ENCODE peak calls at places on chromosomes 2 and 18, in ten cellular contexts. One of them, this sample, is unnamed.

GRCh38 chr18:12891561-12891960 is 7.5 kb upstream of the PTPN2 start:
- DNase-seq in HFF-Myc: no peak
- DNase-seq in breast epithelium: no peak
- DNase-seq in choroid plexus epithelial cell: no peak
- DNase-seq in BJ: no peak
- DNase-seq in cardiac muscle cell: no peak
- DNase-seq in HCT116: no peak
- DNase-seq in astrocyte: no peak
- DNase-seq in fibroblast of pulmonary artery: no peak
- DNase-seq in A549: no peak
- DNase-seq in this sample: no peak

GRCh38 chr2:25042321-25043240 is 705 bp downstream of the EFR3B start:
- DNase-seq in HFF-Myc: no peak
- DNase-seq in breast epithelium: no peak
- DNase-seq in choroid plexus epithelial cell: peak; percentile 37
- DNase-seq in BJ: no peak
- DNase-seq in cardiac muscle cell: peak; percentile 73
- DNase-seq in HCT116: no peak
- DNase-seq in astrocyte: peak; percentile 21
- DNase-seq in fibroblast of pulmonary artery: peak; percentile 23
- DNase-seq in A549: peak; percentile 35
- DNase-seq in this sample: no peak

GRCh38 chr18:48723016-48723415 is 184.2 kb downstream of the CTIF start:
- DNase-seq in HFF-Myc: no peak
- DNase-seq in breast epithelium: no peak
- DNase-seq in choroid plexus epithelial cell: no peak
- DNase-seq in BJ: no peak
- DNase-seq in cardiac muscle cell: no peak
- DNase-seq in HCT116: no peak
- DNase-seq in astrocyte: no peak
- DNase-seq in fibroblast of pulmonary artery: no peak
- DNase-seq in A549: no peak
- DNase-seq in this sample: no peak

GRCh38 chr18:56662902-56663301 is 11.7 kb downstream of the WDR7 start:
- DNase-seq in HFF-Myc: no peak
- DNase-seq in breast epithelium: no peak
- DNase-seq in choroid plexus epithelial cell: no peak
- DNase-seq in BJ: no peak
- DNase-seq in cardiac muscle cell: no peak
- DNase-seq in HCT116: no peak
- DNase-seq in astrocyte: no peak
- DNase-seq in fibroblast of pulmonary artery: no peak
- DNase-seq in A549: no peak
- DNase-seq in this sample: no peak

GRCh38 chr2:168594778-168595177 is 138.7 kb downstream of the CERS6 start:
- DNase-seq in HFF-Myc: no peak
- DNase-seq in breast epithelium: no peak
- DNase-seq in choroid plexus epithelial cell: no peak
- DNase-seq in BJ: no peak
- DNase-seq in cardiac muscle cell: no peak
- DNase-seq in HCT116: no peak
- DNase-seq in astrocyte: no peak
- DNase-seq in fibroblast of pulmonary artery: no peak
- DNase-seq in A549: no peak
- DNase-seq in this sample: no peak

GRCh38 chr2:89775885-89776284 is 1084.4 kb downstream of the RPIA start:
- DNase-seq in HFF-Myc: no peak
- DNase-seq in breast epithelium: no peak
- DNase-seq in choroid plexus epithelial cell: no peak
- DNase-seq in BJ: no peak
- DNase-seq in cardiac muscle cell: no peak
- DNase-seq in HCT116: no peak
- DNase-seq in astrocyte: no peak
- DNase-seq in fibroblast of pulmonary artery: no peak
- DNase-seq in A549: no peak
- DNase-seq in this sample: no peak

GRCh38 chr18:42412896-42413295 is 457.9 kb downstream of the PIK3C3 start:
- DNase-seq in HFF-Myc: no peak
- DNase-seq in breast epithelium: no peak
- DNase-seq in choroid plexus epithelial cell: peak; percentile 42
- DNase-seq in BJ: no peak
- DNase-seq in cardiac muscle cell: no peak
- DNase-seq in HCT116: no peak
- DNase-seq in astrocyte: peak; percentile 65
- DNase-seq in fibroblast of pulmonary artery: peak; percentile 53
- DNase-seq in A549: no peak
- DNase-seq in this sample: no peak

GRCh38 chr2:205680067-205680466 is 2.2 kb upstream of the NRP2 start:
- DNase-seq in HFF-Myc: peak; percentile 94
- DNase-seq in breast epithelium: no peak
- DNase-seq in choroid plexus epithelial cell: peak; percentile 97
- DNase-seq in BJ: no peak
- DNase-seq in cardiac muscle cell: peak; percentile 96
- DNase-seq in HCT116: peak; percentile 89
- DNase-seq in astrocyte: peak; percentile 82
- DNase-seq in fibroblast of pulmonary artery: peak; percentile 91
- DNase-seq in A549: peak; percentile 59
- DNase-seq in this sample: no peak

GRCh38 chr2:55097462-55098410 is 47.5 kb upstream of the RTN4 start:
- DNase-seq in HFF-Myc: no peak
- DNase-seq in breast epithelium: no peak
- DNase-seq in choroid plexus epithelial cell: peak; percentile 58
- DNase-seq in BJ: no peak
- DNase-seq in cardiac muscle cell: no peak
- DNase-seq in HCT116: no peak
- DNase-seq in astrocyte: peak; percentile 73
- DNase-seq in fibroblast of pulmonary artery: peak; percentile 72
- DNase-seq in A549: no peak
- DNase-seq in this sample: no peak

GRCh38 chr2:73174244-73174643 is 28.1 kb upstream of the NOTO start:
- DNase-seq in HFF-Myc: no peak
- DNase-seq in breast epithelium: no peak
- DNase-seq in choroid plexus epithelial cell: no peak
- DNase-seq in BJ: no peak
- DNase-seq in cardiac muscle cell: no peak
- DNase-seq in HCT116: no peak
- DNase-seq in astrocyte: no peak
- DNase-seq in fibroblast of pulmonary artery: no peak
- DNase-seq in A549: no peak
- DNase-seq in this sample: no peak

GRCh38 chr2:137287934-137288639 is 522.7 kb downstream of the THSD7B start:
- DNase-seq in HFF-Myc: no peak
- DNase-seq in breast epithelium: no peak
- DNase-seq in choroid plexus epithelial cell: no peak
- DNase-seq in BJ: no peak
- DNase-seq in cardiac muscle cell: no peak
- DNase-seq in HCT116: no peak
- DNase-seq in astrocyte: no peak
- DNase-seq in fibroblast of pulmonary artery: no peak
- DNase-seq in A549: no peak
- DNase-seq in this sample: no peak

GRCh38 chr2:149004836-149005235 is 33.7 kb upstream of the LYPD6B start:
- DNase-seq in HFF-Myc: no peak
- DNase-seq in breast epithelium: no peak
- DNase-seq in choroid plexus epithelial cell: peak; percentile 26
- DNase-seq in BJ: peak; percentile 65
- DNase-seq in cardiac muscle cell: no peak
- DNase-seq in HCT116: no peak
- DNase-seq in astrocyte: peak; percentile 89
- DNase-seq in fibroblast of pulmonary artery: no peak
- DNase-seq in A549: no peak
- DNase-seq in this sample: peak; percentile 67

GRCh38 chr18:28177828-28178635 is 1.1 kb upstream of the CDH2 start:
- DNase-seq in HFF-Myc: no peak
- DNase-seq in breast epithelium: no peak
- DNase-seq in choroid plexus epithelial cell: peak; percentile 30
- DNase-seq in BJ: no peak
- DNase-seq in cardiac muscle cell: peak; percentile 89
- DNase-seq in HCT116: no peak
- DNase-seq in astrocyte: peak; percentile 47
- DNase-seq in fibroblast of pulmonary artery: peak; percentile 51
- DNase-seq in A549: peak; percentile 51
- DNase-seq in this sample: no peak

GRCh38 chr18:55228707-55229106 is 269.4 kb upstream of the CCDC68 start:
- DNase-seq in HFF-Myc: no peak
- DNase-seq in breast epithelium: no peak
- DNase-seq in choroid plexus epithelial cell: no peak
- DNase-seq in BJ: no peak
- DNase-seq in cardiac muscle cell: no peak
- DNase-seq in HCT116: no peak
- DNase-seq in astrocyte: no peak
- DNase-seq in fibroblast of pulmonary artery: no peak
- DNase-seq in A549: no peak
- DNase-seq in this sample: no peak
- TF ChIP-seq CTCF in HFF-Myc: no peak
- TF ChIP-seq CTCF in breast epithelium: no peak
- TF ChIP-seq CTCF in choroid plexus epithelial cell: no peak
- TF ChIP-seq CTCF in BJ: no peak
- TF ChIP-seq CTCF in cardiac muscle cell: no peak
- TF ChIP-seq CTCF in HCT116: no peak
- TF ChIP-seq CTCF in astrocyte: no peak
- TF ChIP-seq CTCF in fibroblast of pulmonary artery: no peak
- TF ChIP-seq CTCF in A549: no peak
- TF ChIP-seq CTCF in this sample: no peak

GRCh38 chr18:77088977-77089795 is 43.4 kb downstream of the MBP start:
- DNase-seq in HFF-Myc: no peak
- DNase-seq in breast epithelium: peak; percentile 77
- DNase-seq in choroid plexus epithelial cell: no peak
- DNase-seq in BJ: no peak
- DNase-seq in cardiac muscle cell: no peak
- DNase-seq in HCT116: peak; percentile 81
- DNase-seq in astrocyte: no peak
- DNase-seq in fibroblast of pulmonary artery: no peak
- DNase-seq in A549: no peak
- DNase-seq in this sample: no peak

GRCh38 chr18:77086034-77086433 is 46.5 kb downstream of the MBP start:
- DNase-seq in HFF-Myc: peak; percentile 82
- DNase-seq in breast epithelium: no peak
- DNase-seq in choroid plexus epithelial cell: peak; percentile 87
- DNase-seq in BJ: peak; percentile 76
- DNase-seq in cardiac muscle cell: no peak
- DNase-seq in HCT116: no peak
- DNase-seq in astrocyte: peak; percentile 89
- DNase-seq in fibroblast of pulmonary artery: no peak
- DNase-seq in A549: no peak
- DNase-seq in this sample: peak; percentile 51

GRCh38 chr18:77089796-77090285 is 42.7 kb downstream of the MBP start:
- DNase-seq in HFF-Myc: no peak
- DNase-seq in breast epithelium: no peak
- DNase-seq in choroid plexus epithelial cell: no peak
- DNase-seq in BJ: no peak
- DNase-seq in cardiac muscle cell: no peak
- DNase-seq in HCT116: no peak
- DNase-seq in astrocyte: no peak
- DNase-seq in fibroblast of pulmonary artery: no peak
- DNase-seq in A549: no peak
- DNase-seq in this sample: no peak

GRCh38 chr18:77086656-77087390 is 45.8 kb downstream of the MBP start:
- DNase-seq in HFF-Myc: no peak
- DNase-seq in breast epithelium: no peak
- DNase-seq in choroid plexus epithelial cell: peak; percentile 36
- DNase-seq in BJ: no peak
- DNase-seq in cardiac muscle cell: no peak
- DNase-seq in HCT116: no peak
- DNase-seq in astrocyte: no peak
- DNase-seq in fibroblast of pulmonary artery: no peak
- DNase-seq in A549: no peak
- DNase-seq in this sample: no peak

GRCh38 chr18:77087391-77088141 is 45.0 kb downstream of the MBP start:
- DNase-seq in HFF-Myc: no peak
- DNase-seq in breast epithelium: no peak
- DNase-seq in choroid plexus epithelial cell: peak; percentile 76
- DNase-seq in BJ: no peak
- DNase-seq in cardiac muscle cell: peak; percentile 68
- DNase-seq in HCT116: no peak
- DNase-seq in astrocyte: peak; percentile 32
- DNase-seq in fibroblast of pulmonary artery: no peak
- DNase-seq in A549: no peak
- DNase-seq in this sample: no peak
- H3K4me3 ChIP-seq in HFF-Myc: peak overlapping the region; percentile 34
- H3K4me3 ChIP-seq in breast epithelium: peak overlapping the region; percentile 28
- H3K4me3 ChIP-seq in choroid plexus epithelial cell: peak overlapping the region; percentile 53
- H3K4me3 ChIP-seq in BJ: peak overlapping the region; percentile 27
- H3K4me3 ChIP-seq in cardiac muscle cell: peak overlapping the region; percentile 5
- H3K4me3 ChIP-seq in HCT116: no peak overlapping the region
- H3K4me3 ChIP-seq in astrocyte: peak overlapping the region; percentile 32
- H3K4me3 ChIP-seq in fibroblast of pulmonary artery: peak overlapping the region; percentile 42
- H3K4me3 ChIP-seq in A549: no peak overlapping the region
- H3K4me3 ChIP-seq in this sample: peak overlapping the region; percentile 35

GRCh38 chr2:101697124-101697793 is at the start of gene MAP4K4:
- DNase-seq in HFF-Myc: peak; percentile 52
- DNase-seq in breast epithelium: peak; percentile 54
- DNase-seq in choroid plexus epithelial cell: peak; percentile 85
- DNase-seq in BJ: no peak
- DNase-seq in cardiac muscle cell: peak; percentile 85
- DNase-seq in HCT116: peak; percentile 44
- DNase-seq in astrocyte: peak; percentile 71
- DNase-seq in fibroblast of pulmonary artery: peak; percentile 86
- DNase-seq in A549: peak; percentile 72
- DNase-seq in this sample: peak; percentile 39
- TF ChIP-seq CTCF in HFF-Myc: peak; percentile 10
- TF ChIP-seq CTCF in breast epithelium: no peak
- TF ChIP-seq CTCF in choroid plexus epithelial cell: peak; percentile 49
- TF ChIP-seq CTCF in BJ: peak; percentile 43
- TF ChIP-seq CTCF in cardiac muscle cell: peak; percentile 32
- TF ChIP-seq CTCF in HCT116: peak; percentile 6
- TF ChIP-seq CTCF in astrocyte: no peak
- TF ChIP-seq CTCF in fibroblast of pulmonary artery: peak; percentile 21
- TF ChIP-seq CTCF in A549: peak; percentile 41
- TF ChIP-seq CTCF in this sample: peak; percentile 17

GRCh38 chr2:187549951-187550555 is 4.2 kb downstream of the TFPI start:
- DNase-seq in HFF-Myc: no peak
- DNase-seq in breast epithelium: no peak
- DNase-seq in choroid plexus epithelial cell: no peak
- DNase-seq in BJ: no peak
- DNase-seq in cardiac muscle cell: no peak
- DNase-seq in HCT116: no peak
- DNase-seq in astrocyte: no peak
- DNase-seq in fibroblast of pulmonary artery: no peak
- DNase-seq in A549: no peak
- DNase-seq in this sample: no peak

GRCh38 chr2:187549193-187549592 is 5.0 kb downstream of the TFPI start:
- DNase-seq in HFF-Myc: no peak
- DNase-seq in breast epithelium: no peak
- DNase-seq in choroid plexus epithelial cell: no peak
- DNase-seq in BJ: no peak
- DNase-seq in cardiac muscle cell: no peak
- DNase-seq in HCT116: no peak
- DNase-seq in astrocyte: no peak
- DNase-seq in fibroblast of pulmonary artery: no peak
- DNase-seq in A549: no peak
- DNase-seq in this sample: no peak

GRCh38 chr2:187548658-187549057 is 5.6 kb downstream of the TFPI start:
- DNase-seq in HFF-Myc: no peak
- DNase-seq in breast epithelium: no peak
- DNase-seq in choroid plexus epithelial cell: no peak
- DNase-seq in BJ: no peak
- DNase-seq in cardiac muscle cell: no peak
- DNase-seq in HCT116: no peak
- DNase-seq in astrocyte: no peak
- DNase-seq in fibroblast of pulmonary artery: no peak
- DNase-seq in A549: no peak
- DNase-seq in this sample: no peak

GRCh38 chr2:187552381-187552780 is 1.9 kb downstream of the TFPI start:
- DNase-seq in HFF-Myc: no peak
- DNase-seq in breast epithelium: no peak
- DNase-seq in choroid plexus epithelial cell: no peak
- DNase-seq in BJ: no peak
- DNase-seq in cardiac muscle cell: no peak
- DNase-seq in HCT116: no peak
- DNase-seq in astrocyte: no peak
- DNase-seq in fibroblast of pulmonary artery: no peak
- DNase-seq in A549: no peak
- DNase-seq in this sample: no peak

GRCh38 chr2:187550797-187551306 is 3.4 kb downstream of the TFPI start:
- DNase-seq in HFF-Myc: no peak
- DNase-seq in breast epithelium: no peak
- DNase-seq in choroid plexus epithelial cell: no peak
- DNase-seq in BJ: no peak
- DNase-seq in cardiac muscle cell: no peak
- DNase-seq in HCT116: no peak
- DNase-seq in astrocyte: no peak
- DNase-seq in fibroblast of pulmonary artery: no peak
- DNase-seq in A549: no peak
- DNase-seq in this sample: no peak
- H3K4me3 ChIP-seq in HFF-Myc: no peak overlapping the region
- H3K4me3 ChIP-seq in breast epithelium: peak overlapping the region; percentile 55
- H3K4me3 ChIP-seq in choroid plexus epithelial cell: peak overlapping the region; percentile 68
- H3K4me3 ChIP-seq in BJ: no peak overlapping the region
- H3K4me3 ChIP-seq in cardiac muscle cell: no peak overlapping the region
- H3K4me3 ChIP-seq in HCT116: no peak overlapping the region
- H3K4me3 ChIP-seq in astrocyte: no peak overlapping the region
- H3K4me3 ChIP-seq in fibroblast of pulmonary artery: peak overlapping the region; percentile 72
- H3K4me3 ChIP-seq in A549: peak overlapping the region; percentile 30
- H3K4me3 ChIP-seq in this sample: no peak overlapping the region

This sample was measured in AG09309.